ENCODE peak calls at places on chromosomes 5 and 9, in eight cellular contexts. One of them, this sample, is unnamed.

GRCh38 chr9:110260911-110261310 is 4.6 kb upstream of the TXN start:
- DNase-seq in left ventricle myocardium inferior: no peak
- DNase-seq in dorsolateral prefrontal cortex: no peak
- DNase-seq in IMR-90: no peak
- DNase-seq in cardiac muscle cell: no peak
- DNase-seq in testis: no peak
- DNase-seq in psoas muscle: no peak
- DNase-seq in fibroblast of lung: no peak
- DNase-seq in this sample: no peak

GRCh38 chr9:130731355-130731754 is 37.8 kb downstream of the EXOSC2 start:
- DNase-seq in left ventricle myocardium inferior: no peak
- DNase-seq in dorsolateral prefrontal cortex: no peak
- DNase-seq in IMR-90: no peak
- DNase-seq in cardiac muscle cell: no peak
- DNase-seq in testis: no peak
- DNase-seq in psoas muscle: no peak
- DNase-seq in fibroblast of lung: no peak
- DNase-seq in this sample: no peak

GRCh38 chr5:76177974-76178373 is 94.8 kb downstream of the SV2C start:
- DNase-seq in left ventricle myocardium inferior: no peak
- DNase-seq in dorsolateral prefrontal cortex: no peak
- DNase-seq in IMR-90: no peak
- DNase-seq in cardiac muscle cell: no peak
- DNase-seq in testis: no peak
- DNase-seq in psoas muscle: no peak
- DNase-seq in fibroblast of lung: no peak
- DNase-seq in this sample: no peak

GRCh38 chr9:69204869-69205268 is 30.8 kb downstream of the TJP2 start:
- DNase-seq in left ventricle myocardium inferior: peak; percentile 25
- DNase-seq in dorsolateral prefrontal cortex: peak; percentile 28
- DNase-seq in IMR-90: peak; percentile 69
- DNase-seq in cardiac muscle cell: no peak
- DNase-seq in testis: peak; percentile 61
- DNase-seq in psoas muscle: peak; percentile 23
- DNase-seq in fibroblast of lung: peak; percentile 79
- DNase-seq in this sample: no peak

GRCh38 chr5:173925449-173926071 is 37.4 kb downstream of the CPEB4 start:
- DNase-seq in left ventricle myocardium inferior: peak; percentile 43
- DNase-seq in dorsolateral prefrontal cortex: no peak
- DNase-seq in IMR-90: peak; percentile 57
- DNase-seq in cardiac muscle cell: peak; percentile 63
- DNase-seq in testis: peak; percentile 54
- DNase-seq in psoas muscle: no peak
- DNase-seq in fibroblast of lung: peak; percentile 36
- DNase-seq in this sample: peak; percentile 66

GRCh38 chr5:126119894-126120442 is 303.2 kb upstream of the GRAMD2B start:
- DNase-seq in left ventricle myocardium inferior: no peak
- DNase-seq in dorsolateral prefrontal cortex: no peak
- DNase-seq in IMR-90: no peak
- DNase-seq in cardiac muscle cell: no peak
- DNase-seq in testis: no peak
- DNase-seq in psoas muscle: no peak
- DNase-seq in fibroblast of lung: no peak
- DNase-seq in this sample: no peak

GRCh38 chr5:168947212-168947868 is 353.6 kb downstream of the SLIT3 start:
- DNase-seq in left ventricle myocardium inferior: peak; percentile 24
- DNase-seq in dorsolateral prefrontal cortex: no peak
- DNase-seq in IMR-90: peak; percentile 13
- DNase-seq in cardiac muscle cell: peak; percentile 71
- DNase-seq in testis: peak; percentile 59
- DNase-seq in psoas muscle: no peak
- DNase-seq in fibroblast of lung: peak; percentile 11
- DNase-seq in this sample: peak; percentile 50

GRCh38 chr5:58393716-58394115 is 66.2 kb downstream of the PLK2 start:
- DNase-seq in left ventricle myocardium inferior: no peak
- DNase-seq in dorsolateral prefrontal cortex: no peak
- DNase-seq in IMR-90: no peak
- DNase-seq in cardiac muscle cell: no peak
- DNase-seq in testis: no peak
- DNase-seq in psoas muscle: no peak
- DNase-seq in fibroblast of lung: no peak
- DNase-seq in this sample: no peak

GRCh38 chr5:119681734-119682133 is 52.4 kb downstream of the FAM170A start:
- DNase-seq in left ventricle myocardium inferior: no peak
- DNase-seq in dorsolateral prefrontal cortex: no peak
- DNase-seq in IMR-90: no peak
- DNase-seq in cardiac muscle cell: no peak
- DNase-seq in testis: no peak
- DNase-seq in psoas muscle: no peak
- DNase-seq in fibroblast of lung: no peak
- DNase-seq in this sample: no peak

GRCh38 chr5:145483211-145483610 is 351.9 kb downstream of the PRELID2 start:
- DNase-seq in left ventricle myocardium inferior: no peak
- DNase-seq in dorsolateral prefrontal cortex: no peak
- DNase-seq in IMR-90: peak; percentile 66
- DNase-seq in cardiac muscle cell: no peak
- DNase-seq in testis: no peak
- DNase-seq in psoas muscle: no peak
- DNase-seq in fibroblast of lung: peak; percentile 74
- DNase-seq in this sample: no peak

GRCh38 chr5:172870261-172870806 is 36.3 kb downstream of the ERGIC1 start:
- DNase-seq in left ventricle myocardium inferior: no peak
- DNase-seq in dorsolateral prefrontal cortex: no peak
- DNase-seq in IMR-90: peak; percentile 97
- DNase-seq in cardiac muscle cell: no peak
- DNase-seq in testis: peak; percentile 42
- DNase-seq in psoas muscle: peak; percentile 49
- DNase-seq in fibroblast of lung: peak; percentile 98
- DNase-seq in this sample: no peak

GRCh38 chr5:93247126-93247525 is 333.9 kb downstream of the NR2F1-AS1 start:
- DNase-seq in left ventricle myocardium inferior: no peak
- DNase-seq in dorsolateral prefrontal cortex: no peak
- DNase-seq in IMR-90: no peak
- DNase-seq in cardiac muscle cell: peak; percentile 12
- DNase-seq in testis: no peak
- DNase-seq in psoas muscle: no peak
- DNase-seq in fibroblast of lung: no peak
- DNase-seq in this sample: no peak

DNA sequence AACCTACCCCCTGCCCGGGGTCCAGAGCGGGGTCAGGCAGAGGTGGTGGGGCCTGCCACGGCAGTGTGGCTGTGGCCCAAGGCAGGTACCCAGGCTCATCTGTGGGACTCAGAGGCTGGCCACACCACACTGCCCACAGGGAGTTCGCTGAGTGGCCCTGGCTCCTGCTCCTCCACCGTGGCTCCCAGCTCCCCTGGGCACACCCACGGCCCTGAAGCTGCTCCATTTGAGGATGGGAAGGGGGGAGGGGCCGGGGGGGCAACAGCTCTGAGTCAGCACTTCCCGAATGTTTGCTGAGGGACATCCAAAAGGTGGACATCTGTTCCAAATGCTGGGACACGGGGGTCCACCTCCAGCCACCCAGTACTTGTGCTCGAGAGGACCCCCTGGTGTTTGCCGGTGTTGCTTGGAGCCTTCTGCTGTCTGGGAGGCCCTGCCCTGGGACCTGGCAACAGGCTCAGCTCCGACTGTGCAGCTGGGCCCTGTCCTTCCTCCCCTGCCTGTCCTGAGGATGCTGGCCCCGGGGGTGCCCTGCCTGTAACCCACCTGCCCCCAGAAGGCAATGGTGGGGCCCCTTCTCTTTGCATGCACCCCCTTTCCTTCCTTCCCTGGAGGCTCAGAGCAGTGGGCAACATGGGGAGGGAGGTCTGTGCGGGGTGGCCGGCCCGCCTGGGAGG is 2.5 kb upstream of the NRARP start:
- DNase-seq in left ventricle myocardium inferior: peak; percentile 15
- DNase-seq in dorsolateral prefrontal cortex: no peak
- DNase-seq in IMR-90: no peak
- DNase-seq in cardiac muscle cell: peak; percentile 40
- DNase-seq in testis: no peak
- DNase-seq in psoas muscle: no peak
- DNase-seq in fibroblast of lung: no peak
- DNase-seq in this sample: peak; percentile 53
- TF ChIP-seq CTCF in left ventricle myocardium inferior: no peak
- TF ChIP-seq CTCF in dorsolateral prefrontal cortex: no peak
- TF ChIP-seq CTCF in IMR-90: peak; percentile 15
- TF ChIP-seq CTCF in cardiac muscle cell: peak; percentile 20
- TF ChIP-seq CTCF in testis: no peak
- TF ChIP-seq CTCF in psoas muscle: no peak
- TF ChIP-seq CTCF in fibroblast of lung: peak; percentile 18
- TF ChIP-seq CTCF in this sample: no peak

GRCh38 chr5:68028131-68028727 is 187.3 kb upstream of the PIK3R1 start:
- DNase-seq in left ventricle myocardium inferior: no peak
- DNase-seq in dorsolateral prefrontal cortex: no peak
- DNase-seq in IMR-90: no peak
- DNase-seq in cardiac muscle cell: no peak
- DNase-seq in testis: no peak
- DNase-seq in psoas muscle: no peak
- DNase-seq in fibroblast of lung: peak; percentile 51
- DNase-seq in this sample: no peak
- H3K27ac ChIP-seq in left ventricle myocardium inferior: no peak overlapping the region
- H3K27ac ChIP-seq in dorsolateral prefrontal cortex: no peak overlapping the region
- H3K27ac ChIP-seq in IMR-90: peak overlapping the region; percentile 48
- H3K27ac ChIP-seq in cardiac muscle cell: no peak overlapping the region
- H3K27ac ChIP-seq in testis: no peak overlapping the region
- H3K27ac ChIP-seq in psoas muscle: no peak overlapping the region
- H3K27ac ChIP-seq in fibroblast of lung: no peak overlapping the region
- H3K27ac ChIP-seq in this sample: no peak overlapping the region

DNA sequence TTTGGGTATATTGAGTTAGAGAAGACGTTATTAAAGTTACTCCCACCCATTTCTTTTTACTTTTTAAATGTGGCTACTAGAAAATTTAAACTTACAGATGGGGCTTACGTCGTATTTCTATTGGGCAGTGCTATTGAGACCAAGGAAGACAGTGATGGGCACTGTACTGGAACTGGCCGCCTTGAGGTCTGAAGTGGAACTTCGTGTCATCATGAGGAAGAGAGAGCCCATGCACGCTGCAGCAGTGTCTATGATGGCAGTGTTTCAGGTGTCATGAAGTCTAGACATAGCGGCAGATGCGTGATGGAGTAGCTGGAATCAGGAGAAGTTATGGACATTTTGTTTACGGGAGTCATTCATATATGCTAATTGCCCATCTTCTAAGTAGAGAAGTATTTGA is 143.7 kb downstream of the LRRC70 start:
- DNase-seq in left ventricle myocardium inferior: no peak
- DNase-seq in dorsolateral prefrontal cortex: no peak
- DNase-seq in IMR-90: no peak
- DNase-seq in cardiac muscle cell: no peak
- DNase-seq in testis: no peak
- DNase-seq in psoas muscle: no peak
- DNase-seq in fibroblast of lung: no peak
- DNase-seq in this sample: no peak
- TF ChIP-seq CTCF in left ventricle myocardium inferior: no peak
- TF ChIP-seq CTCF in dorsolateral prefrontal cortex: no peak
- TF ChIP-seq CTCF in IMR-90: no peak
- TF ChIP-seq CTCF in cardiac muscle cell: no peak
- TF ChIP-seq CTCF in testis: no peak
- TF ChIP-seq CTCF in psoas muscle: no peak
- TF ChIP-seq CTCF in fibroblast of lung: no peak
- TF ChIP-seq CTCF in this sample: no peak

GRCh38 chr5:115428248-115428647 is 116.3 kb downstream of the FEM1C start:
- DNase-seq in left ventricle myocardium inferior: no peak
- DNase-seq in dorsolateral prefrontal cortex: no peak
- DNase-seq in IMR-90: no peak
- DNase-seq in cardiac muscle cell: no peak
- DNase-seq in testis: no peak
- DNase-seq in psoas muscle: no peak
- DNase-seq in fibroblast of lung: no peak
- DNase-seq in this sample: no peak
- H3K27ac ChIP-seq in left ventricle myocardium inferior: no peak overlapping the region
- H3K27ac ChIP-seq in dorsolateral prefrontal cortex: no peak overlapping the region
- H3K27ac ChIP-seq in IMR-90: no peak overlapping the region
- H3K27ac ChIP-seq in cardiac muscle cell: no peak overlapping the region
- H3K27ac ChIP-seq in testis: no peak overlapping the region
- H3K27ac ChIP-seq in psoas muscle: peak overlapping the region; percentile 57
- H3K27ac ChIP-seq in fibroblast of lung: no peak overlapping the region
- H3K27ac ChIP-seq in this sample: peak overlapping the region; percentile 28

GRCh38 chr5:28468121-28468520 is 1429.7 kb upstream of the CDH9 start:
- DNase-seq in left ventricle myocardium inferior: no peak
- DNase-seq in dorsolateral prefrontal cortex: no peak
- DNase-seq in IMR-90: no peak
- DNase-seq in cardiac muscle cell: no peak
- DNase-seq in testis: no peak
- DNase-seq in psoas muscle: no peak
- DNase-seq in fibroblast of lung: no peak
- DNase-seq in this sample: no peak

GRCh38 chr5:28473531-28474107 is 1435.2 kb upstream of the CDH9 start:
- DNase-seq in left ventricle myocardium inferior: no peak
- DNase-seq in dorsolateral prefrontal cortex: no peak
- DNase-seq in IMR-90: no peak
- DNase-seq in cardiac muscle cell: peak; percentile 8
- DNase-seq in testis: no peak
- DNase-seq in psoas muscle: no peak
- DNase-seq in fibroblast of lung: peak; percentile 10
- DNase-seq in this sample: no peak
- TF ChIP-seq CTCF in left ventricle myocardium inferior: no peak
- TF ChIP-seq CTCF in dorsolateral prefrontal cortex: no peak
- TF ChIP-seq CTCF in IMR-90: no peak
- TF ChIP-seq CTCF in cardiac muscle cell: peak; percentile 26
- TF ChIP-seq CTCF in testis: no peak
- TF ChIP-seq CTCF in psoas muscle: no peak
- TF ChIP-seq CTCF in fibroblast of lung: no peak
- TF ChIP-seq CTCF in this sample: no peak

DNA sequence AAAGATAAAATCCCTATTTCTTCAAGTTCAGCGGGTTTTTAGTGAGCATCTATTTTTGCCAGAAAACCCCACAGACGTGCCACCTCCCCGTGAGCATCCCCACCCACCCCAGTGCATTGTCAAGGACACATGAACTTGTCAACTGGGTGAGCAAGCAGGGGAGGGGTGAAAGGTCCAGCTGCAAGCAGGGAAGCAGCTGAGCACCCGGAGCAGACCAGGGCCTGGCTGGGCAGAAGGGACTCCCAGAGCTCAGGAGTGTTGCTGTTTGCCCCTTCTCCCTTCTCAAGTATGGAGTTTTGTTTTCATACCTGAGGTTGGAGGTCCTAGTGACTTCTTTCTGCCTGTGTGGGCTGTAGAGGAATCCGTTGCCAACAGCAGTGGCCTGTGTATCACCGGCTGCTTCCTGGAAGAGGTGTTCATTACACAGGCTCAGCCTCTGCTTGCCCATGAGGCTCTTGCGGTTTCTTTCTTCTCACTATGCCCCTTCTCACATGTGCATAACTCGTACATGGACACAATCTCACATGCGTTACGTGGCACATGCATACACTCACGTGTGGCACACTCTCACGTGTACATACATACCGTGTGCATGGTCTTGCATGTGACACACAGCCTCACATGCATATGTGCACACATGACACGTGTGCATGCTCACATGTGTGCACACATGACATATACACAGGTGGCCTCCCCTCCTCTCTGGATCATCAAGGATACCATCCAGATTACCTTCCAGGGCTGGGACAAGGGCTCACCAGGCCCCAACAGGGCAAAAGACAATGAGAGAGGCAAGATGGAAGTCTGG is 126.7 kb downstream of the MVB12B start:
- DNase-seq in left ventricle myocardium inferior: no peak
- DNase-seq in dorsolateral prefrontal cortex: no peak
- DNase-seq in IMR-90: no peak
- DNase-seq in cardiac muscle cell: no peak
- DNase-seq in testis: no peak
- DNase-seq in psoas muscle: no peak
- DNase-seq in fibroblast of lung: peak; percentile 39
- DNase-seq in this sample: no peak
- H3K27ac ChIP-seq in left ventricle myocardium inferior: no peak overlapping the region
- H3K27ac ChIP-seq in dorsolateral prefrontal cortex: no peak overlapping the region
- H3K27ac ChIP-seq in IMR-90: no peak overlapping the region
- H3K27ac ChIP-seq in cardiac muscle cell: no peak overlapping the region
- H3K27ac ChIP-seq in testis: no peak overlapping the region
- H3K27ac ChIP-seq in psoas muscle: no peak overlapping the region
- H3K27ac ChIP-seq in fibroblast of lung: no peak overlapping the region
- H3K27ac ChIP-seq in this sample: no peak overlapping the region

This sample was measured in colonic mucosa.